ENCODE peak calls at places on chromosomes 2 and 18, in eight cellular contexts. B is activated B cell treated with CpG ODN at 0.5 μM for 24 hours, P is MM.1S, O is coronary artery, A is HFFc6, Q is neural progenitor cell, C is colonic mucosa, T is neural crest cell. U is an unnamed sample.

GRCh38 chr2:66432801-66433694 is 1.9 kb upstream of the MEIS1 start:
- DNase-seq in Q (peak; percentile 96), A (peak; percentile 96), O (peak; percentile 92), B (no peak), P (peak; percentile 89), T (peak; percentile 84), C (peak; percentile 87), U (no peak)

GRCh38 chr18:79640875-79641274 is 38.7 kb upstream of the CTDP1 start:
- DNase-seq in Q (no peak), O (no peak), A (no peak), C (no peak), B (no peak), T (no peak), P (no peak), U (no peak)

GRCh38 chr2:96507957-96508520 is 2.9 kb upstream of the NEURL3 start:
- DNase-seq in A (peak; percentile 22), C (peak; percentile 84), O (peak; percentile 80), T (peak; percentile 87), Q (peak; percentile 91), P (peak; percentile 81), B (peak; percentile 94), U (peak; percentile 91)

GRCh38 chr18:9437049-9437448 is 38.3 kb upstream of the RALBP1 start:
- DNase-seq in O (no peak), B (no peak), Q (no peak), T (no peak), A (no peak), C (no peak), P (no peak), U (no peak)

GRCh38 chr2:57497489-57498096 is 549.0 kb upstream of the VRK2 start:
- DNase-seq in T (peak; percentile 64), P (peak; percentile 57), B (no peak), A (peak; percentile 47), Q (peak; percentile 74), C (peak; percentile 34), O (no peak), U (peak; percentile 34)

GRCh38 chr2:159758686-159759085 is 39.3 kb downstream of the CD302 start:
- DNase-seq in A (no peak), Q (no peak), P (no peak), B (no peak), O (no peak), T (no peak), C (no peak), U (no peak)

GRCh38 chr2:233297076-233297475 is 10.5 kb upstream of the SAG start:
- DNase-seq in P (no peak), B (no peak), Q (no peak), T (no peak), O (no peak), A (no peak), C (no peak), U (no peak)

GRCh38 chr18:63159590-63159989 is 160.0 kb downstream of the BCL2 start:
- DNase-seq in O (no peak), T (no peak), C (no peak), Q (no peak), A (no peak), B (no peak), P (peak; percentile 78), U (no peak)

GRCh38 chr2:10229462-10230099 is 73.1 kb upstream of the HPCAL1 start:
- DNase-seq in A (no peak), C (no peak), B (no peak), P (no peak), O (no peak), T (no peak), Q (peak; percentile 0), U (no peak)

GRCh38 chr2:63047534-63048281 is 2.9 kb upstream of the OTX1 start:
- DNase-seq in O (no peak), A (no peak), Q (peak; percentile 76), T (peak; percentile 28), B (peak; percentile 32), C (peak; percentile 19), P (no peak), U (peak; percentile 33)

GRCh38 chr2:237431372-237431771 is 17.4 kb upstream of the COL6A3 start:
- DNase-seq in Q (no peak), A (peak; percentile 92), P (no peak), B (no peak), O (no peak), C (no peak), T (no peak), U (no peak)

GRCh38 chr2:163800889-163801498 is 65.2 kb upstream of the FIGN start:
- DNase-seq in P (no peak), Q (peak; percentile 15), B (no peak), O (no peak), C (no peak), A (peak; percentile 54), T (peak; percentile 2), U (no peak)

GRCh38 chr2:228545041-228545440 is 363.6 kb upstream of the SPHKAP start:
- DNase-seq in Q (no peak), A (peak; percentile 82), B (no peak), T (no peak), C (no peak), O (no peak), P (no peak), U (no peak)

GRCh38 chr18:58178476-58178875 is 134.4 kb downstream of the NEDD4L start:
- DNase-seq in C (no peak), B (no peak), T (no peak), O (no peak), A (no peak), Q (no peak), P (no peak), U (no peak)

GRCh38 chr18:58177886-58178470 is 134.0 kb downstream of the NEDD4L start:
- DNase-seq in T (no peak), B (no peak), A (no peak), Q (no peak), O (no peak), P (no peak), C (no peak), U (no peak)

GRCh38 chr18:58183226-58183625 is 139.2 kb downstream of the NEDD4L start:
- DNase-seq in B (no peak), C (no peak), A (no peak), Q (no peak), T (no peak), P (no peak), O (no peak), U (no peak)

GRCh38 chr18:58180172-58180571 is 136.1 kb downstream of the NEDD4L start:
- DNase-seq in C (no peak), T (no peak), A (no peak), O (no peak), P (no peak), Q (no peak), B (no peak), U (no peak)

GRCh38 chr18:58180738-58181353 is 136.8 kb downstream of the NEDD4L start:
- DNase-seq in P (peak; percentile 30), Q (peak; percentile 66), B (peak; percentile 31), T (peak; percentile 59), A (no peak), O (no peak), C (peak; percentile 78), U (peak; percentile 75)
- TF ChIP-seq CTCF in P (peak; percentile 84), Q (peak; percentile 93), B (peak; percentile 63), T (peak; percentile 90), A (peak; percentile 98), O (peak; percentile 29), C (peak; percentile 84), U (peak; percentile 82)

DNA sequence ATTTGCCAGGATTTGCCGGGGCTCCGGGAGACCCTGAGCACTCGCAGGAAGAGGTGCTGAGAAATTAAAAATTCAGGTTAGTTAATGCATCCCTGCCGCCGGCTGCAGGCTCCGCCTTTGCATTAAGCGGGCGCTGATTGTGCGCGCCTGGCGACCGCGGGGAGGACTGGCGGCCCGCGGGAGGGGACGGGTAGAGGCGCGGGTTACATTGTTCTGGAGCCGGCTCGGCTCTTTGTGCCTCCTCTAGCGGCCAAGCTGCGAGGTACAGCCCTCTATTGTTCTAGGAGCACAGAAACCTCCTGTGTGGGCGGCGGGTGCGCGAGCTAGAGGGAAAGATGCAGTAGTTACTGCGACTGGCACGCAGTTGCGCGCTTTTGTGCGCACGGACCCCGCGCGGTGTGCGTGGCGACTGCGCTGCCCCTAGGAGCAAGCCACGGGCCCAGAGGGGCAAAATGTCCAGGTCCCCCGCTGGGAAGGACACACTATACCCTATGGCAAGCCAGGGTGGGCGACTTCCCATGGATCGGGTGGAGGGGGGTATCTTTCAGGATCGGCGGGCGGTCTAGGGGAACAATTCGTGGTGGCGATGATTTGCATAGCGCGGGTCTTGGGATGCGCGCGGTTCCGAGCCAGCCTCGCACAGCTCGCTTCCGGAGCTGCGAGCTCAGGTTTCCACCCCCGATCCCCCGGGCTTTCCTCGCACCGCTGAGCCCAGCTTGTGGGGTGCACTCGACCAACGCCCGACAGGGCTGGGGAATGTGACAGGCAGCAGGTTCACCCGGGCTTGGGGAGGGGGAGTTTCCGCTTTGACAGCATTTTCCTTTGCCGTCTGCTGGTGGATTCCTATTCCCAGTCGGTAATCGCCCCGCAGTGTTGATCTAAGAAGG is 2.9 kb downstream of the ONECUT2 start:
- DNase-seq in C (peak; percentile 55), Q (peak; percentile 97), P (no peak), B (peak; percentile 17), T (peak; percentile 75), O (no peak), A (peak; percentile 22), U (peak; percentile 68)
- TF ChIP-seq CTCF in C (peak; percentile 36), Q (peak; percentile 78), P (no peak), B (no peak), T (peak; percentile 74), O (no peak), A (peak; percentile 74), U (peak; percentile 47)

DNA sequence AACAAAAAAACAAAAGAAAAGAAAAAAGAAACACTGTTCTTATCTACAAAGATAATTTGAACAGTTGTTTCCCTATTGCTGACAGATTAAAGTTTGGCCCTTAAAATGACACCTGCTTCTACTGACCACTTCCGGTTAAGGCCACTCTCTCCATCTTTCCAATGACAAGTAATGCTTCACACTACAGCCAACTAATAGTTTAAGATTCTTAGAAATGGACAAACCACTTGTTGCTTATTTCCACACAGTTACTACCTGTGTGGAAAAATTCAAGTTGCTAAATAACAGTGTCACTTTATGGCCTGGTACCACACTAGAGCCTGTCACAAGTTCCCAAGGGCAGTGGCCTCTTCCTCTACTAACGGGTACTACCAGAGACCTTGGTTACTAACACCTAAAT is 2.4 kb downstream of the TMEM185B start:
- DNase-seq in O (no peak), A (no peak), C (no peak), Q (no peak), P (no peak), T (no peak), B (no peak), U (no peak)
- TF ChIP-seq CTCF in O (no peak), A (no peak), C (no peak), Q (no peak), P (no peak), T (no peak), B (no peak), U (no peak)

DNA sequence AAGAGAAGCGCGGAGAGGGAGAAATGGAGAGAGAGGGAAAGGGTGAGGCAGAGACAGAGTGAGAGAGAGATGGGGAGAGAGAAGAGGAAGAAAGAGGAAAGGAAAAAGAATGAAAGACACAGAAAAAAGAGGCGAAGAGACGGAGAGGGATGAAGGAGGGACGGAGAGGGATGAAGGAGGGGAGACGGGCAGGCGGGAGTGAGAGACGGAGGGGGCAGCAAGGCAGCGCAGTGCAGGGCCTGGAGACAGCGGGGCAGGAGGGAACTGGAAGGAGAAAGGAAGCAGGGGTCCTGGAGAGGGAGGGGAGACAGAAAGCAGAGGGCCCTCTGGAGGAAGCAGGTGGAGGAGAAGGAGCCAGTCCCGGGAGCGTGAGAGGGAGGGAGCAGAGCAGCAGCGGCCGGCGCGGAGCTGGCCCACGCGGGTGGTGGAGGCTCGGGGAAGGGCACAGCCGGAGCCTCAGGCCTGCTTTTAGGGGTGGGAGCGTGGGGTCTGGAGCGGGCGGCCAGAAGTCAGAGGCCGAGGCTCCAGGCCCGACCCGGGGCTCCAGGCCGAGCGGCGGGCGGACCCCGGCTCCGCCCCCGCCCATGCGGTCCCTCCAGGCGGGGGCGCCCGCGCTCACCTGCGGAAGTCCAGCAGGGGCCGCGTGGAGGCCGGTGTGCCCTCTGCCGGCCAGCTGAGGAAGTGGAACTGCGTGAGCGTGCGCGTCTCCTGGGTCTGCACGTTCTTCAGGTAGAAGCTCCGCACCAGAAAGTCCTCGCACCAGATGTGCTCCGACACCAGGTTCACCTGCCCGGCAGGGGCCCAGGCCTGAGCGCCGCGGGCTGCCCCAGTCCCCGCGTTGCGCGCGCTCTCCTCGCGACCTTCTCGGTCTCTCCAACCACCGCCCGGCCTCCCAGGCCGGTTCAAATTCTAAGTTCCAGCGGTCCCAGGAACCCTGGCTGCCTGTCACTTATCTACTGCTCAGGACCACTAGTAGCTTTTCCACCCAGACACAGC is 14.5 kb downstream of the PTPRN start:
- DNase-seq in A (peak; percentile 53), P (peak; percentile 94), O (peak; percentile 87), C (peak; percentile 91), Q (peak; percentile 93), T (peak; percentile 79), B (peak; percentile 91), U (peak; percentile 98)
- TF ChIP-seq CTCF in A (peak; percentile 100), P (peak; percentile 96), O (peak; percentile 100), C (peak; percentile 99), Q (peak; percentile 82), T (peak; percentile 99), B (peak; percentile 64), U (peak; percentile 99)

U was measured in GM10248.